ENCODE peak calls at places on chromosomes 3 and 15, in ten cellular contexts. N is NCI-H524 treated with DMSO at 0.1 percent for 48 hours, C is LoVo, U is AG04449, R is GM04503, S is A549, W is gastrocnemius medialis, T is hepatocyte, J is iris pigment epithelial cell, Q is tibial artery. X is an unnamed sample.
A peak's percentile ranks its signal among the peaks of the same experiment; 100 is the strongest.

GRCh38 chr15:99755692-99756409 is 22.6 kb upstream of the LYSMD4 start:
- DNase-seq in N (peak; percentile 17), C (peak; percentile 73), U (peak; percentile 12), R (peak; percentile 16), S (peak; percentile 71), W (no peak), T (peak; percentile 83), J (peak; percentile 68), Q (no peak), X (peak; percentile 86)

GRCh38 chr3:51719413-51720025 is 12.7 kb downstream of the GRM2 start:
- DNase-seq in N (no peak), C (no peak), U (no peak), R (no peak), S (no peak), W (no peak), T (no peak), J (no peak), Q (no peak), X (no peak)

GRCh38 chr15:42107483-42107882 is 13.1 kb upstream of the PLA2G4D start:
- DNase-seq in N (peak; percentile 57), C (peak; percentile 90), U (no peak), R (no peak), S (no peak), W (no peak), T (no peak), J (no peak), Q (no peak), X (no peak)

GRCh38 chr15:28919679-28920655 is 34.2 kb downstream of the APBA2 start:
- DNase-seq in N (no peak), C (no peak), U (no peak), R (no peak), S (no peak), W (no peak), T (no peak), J (no peak), Q (peak; percentile 55), X (no peak)

GRCh38 chr3:188400494-188401243 is 246.7 kb downstream of the LPP start:
- DNase-seq in N (no peak), C (no peak), U (no peak), R (no peak), S (no peak), W (no peak), T (no peak), J (no peak), Q (no peak), X (no peak)

GRCh38 chr3:56744016-56744415 is 57.7 kb downstream of the ARHGEF3 start:
- DNase-seq in N (no peak), C (no peak), U (no peak), R (no peak), S (no peak), W (no peak), T (no peak), J (no peak), Q (no peak), X (no peak)

GRCh38 chr3:184299488-184300376 is 691 bp downstream of the PSMD2 start:
- DNase-seq in N (no peak), C (no peak), U (no peak), R (no peak), S (no peak), W (no peak), T (peak; percentile 44), J (peak; percentile 76), Q (no peak), X (no peak)

GRCh38 chr3:177574232-177574856 is 377.1 kb upstream of the TBL1XR1 start:
- DNase-seq in N (no peak), C (peak; percentile 19), U (peak; percentile 69), R (no peak), S (peak; percentile 87), W (no peak), T (peak; percentile 86), J (peak; percentile 92), Q (no peak), X (peak; percentile 93)

GRCh38 chr3:184154909-184155643 is at the start of gene DVL3:
- DNase-seq in N (no peak), C (peak; percentile 71), U (no peak), R (no peak), S (peak; percentile 45), W (peak; percentile 71), T (peak; percentile 84), J (peak; percentile 58), Q (peak; percentile 87), X (peak; percentile 90)

GRCh38 chr15:57762302-57762701 is 55.8 kb downstream of the POLR2M start:
- DNase-seq in N (no peak), C (no peak), U (no peak), R (no peak), S (no peak), W (no peak), T (no peak), J (no peak), Q (no peak), X (no peak)

GRCh38 chr3:184440161-184440560 is 60.3 kb downstream of the CHRD start:
- DNase-seq in N (no peak), C (peak; percentile 3), U (no peak), R (no peak), S (no peak), W (no peak), T (no peak), J (no peak), Q (no peak), X (no peak)

GRCh38 chr15:45795487-45796069 is 160.7 kb downstream of the SQOR start:
- DNase-seq in N (peak; percentile 93), C (peak; percentile 39), U (no peak), R (peak; percentile 7), S (peak; percentile 40), W (no peak), T (peak; percentile 81), J (peak; percentile 42), Q (no peak), X (peak; percentile 84)